ENCODE peak calls at places on chromosome 16, in four cellular contexts. One of them, this sample, is unnamed.

GRCh38 chr16:27436921-27437650 is 35.1 kb downstream of the IL21R start:
- DNase-seq in NAMALWA: no peak
- DNase-seq in uterus: peak; percentile 8
- DNase-seq in transverse colon: no peak
- DNase-seq in this sample: peak; percentile 36

GRCh38 chr16:75025766-75026165 is 26.9 kb downstream of the ZNRF1 start:
- DNase-seq in uterus: peak; percentile 32
- DNase-seq in transverse colon: no peak
- DNase-seq in NAMALWA: no peak
- DNase-seq in this sample: no peak

GRCh38 chr16:78364501-78364900 is 265.0 kb downstream of the WWOX start:
- DNase-seq in uterus: no peak
- DNase-seq in NAMALWA: no peak
- DNase-seq in transverse colon: no peak
- DNase-seq in this sample: no peak

GRCh38 chr16:48613061-48613957 is 3.3 kb upstream of the N4BP1 start:
- DNase-seq in uterus: no peak
- DNase-seq in transverse colon: peak; percentile 43
- DNase-seq in NAMALWA: peak; percentile 22
- DNase-seq in this sample: no peak

GRCh38 chr16:67312450-67313118 is 14.0 kb downstream of the KCTD19 start:
- DNase-seq in NAMALWA: no peak
- DNase-seq in uterus: no peak
- DNase-seq in transverse colon: no peak
- DNase-seq in this sample: no peak

GRCh38 chr16:84359326-84359725 is 9.0 kb upstream of the ATP2C2 start:
- DNase-seq in transverse colon: no peak
- DNase-seq in uterus: no peak
- DNase-seq in NAMALWA: no peak
- DNase-seq in this sample: no peak

GRCh38 chr16:273547-274421 is 2.0 kb downstream of the RGS11 start:
- DNase-seq in transverse colon: peak; percentile 69
- DNase-seq in uterus: no peak
- DNase-seq in NAMALWA: no peak
- DNase-seq in this sample: no peak

GRCh38 chr16:24328835-24329418 is 72.8 kb downstream of the CACNG3 start:
- DNase-seq in NAMALWA: no peak
- DNase-seq in uterus: no peak
- DNase-seq in transverse colon: no peak
- DNase-seq in this sample: no peak

GRCh38 chr16:50261160-50261706 is 5.1 kb upstream of the ADCY7 start:
- DNase-seq in transverse colon: no peak
- DNase-seq in uterus: no peak
- DNase-seq in NAMALWA: no peak
- DNase-seq in this sample: peak; percentile 18

GRCh38 chr16:4591706-4592470 is 22.8 kb downstream of the UBALD1 start:
- DNase-seq in transverse colon: no peak
- DNase-seq in uterus: no peak
- DNase-seq in NAMALWA: no peak
- DNase-seq in this sample: no peak

GRCh38 chr16:21150375-21151001 is at the start of gene DNAH3:
- DNase-seq in uterus: no peak
- DNase-seq in transverse colon: peak; percentile 23
- DNase-seq in NAMALWA: no peak
- DNase-seq in this sample: no peak

GRCh38 chr16:67857547-67858233 is 10.2 kb upstream of the CENPT start:
- DNase-seq in transverse colon: peak; percentile 75
- DNase-seq in uterus: peak; percentile 76
- DNase-seq in NAMALWA: no peak
- DNase-seq in this sample: no peak

GRCh38 chr16:19215705-19216104 is 47.7 kb downstream of the SYT17 start:
- DNase-seq in uterus: no peak
- DNase-seq in transverse colon: no peak
- DNase-seq in NAMALWA: no peak
- DNase-seq in this sample: no peak

GRCh38 chr16:84726079-84726669 is 26.4 kb downstream of the USP10 start:
- DNase-seq in transverse colon: peak; percentile 93
- DNase-seq in uterus: peak; percentile 93
- DNase-seq in NAMALWA: peak; percentile 89
- DNase-seq in this sample: peak; percentile 97

GRCh38 chr16:68652659-68653058 is 7.5 kb downstream of the CDH3 start:
- DNase-seq in NAMALWA: no peak
- DNase-seq in transverse colon: no peak
- DNase-seq in uterus: no peak
- DNase-seq in this sample: no peak

GRCh38 chr16:3546990-3547682 is 30.1 kb downstream of the NLRC3 start:
- DNase-seq in NAMALWA: no peak
- DNase-seq in uterus: no peak
- DNase-seq in transverse colon: no peak
- DNase-seq in this sample: no peak

GRCh38 chr16:49520684-49521083 is 147.1 kb downstream of the C16orf78 start:
- DNase-seq in uterus: no peak
- DNase-seq in transverse colon: no peak
- DNase-seq in NAMALWA: no peak
- DNase-seq in this sample: no peak

GRCh38 chr16:88369447-88370008 is 13.2 kb upstream of the ZNF469 start:
- DNase-seq in transverse colon: no peak
- DNase-seq in uterus: no peak
- DNase-seq in NAMALWA: no peak
- DNase-seq in this sample: no peak

GRCh38 chr16:10126686-10127085 is 55.5 kb downstream of the GRIN2A start:
- DNase-seq in transverse colon: no peak
- DNase-seq in uterus: peak; percentile 24
- DNase-seq in NAMALWA: no peak
- DNase-seq in this sample: no peak

GRCh38 chr16:28497386-28497785 is 2.9 kb downstream of the APOBR start:
- DNase-seq in transverse colon: no peak
- DNase-seq in uterus: no peak
- DNase-seq in NAMALWA: no peak
- DNase-seq in this sample: no peak

GRCh38 chr16:27468941-27469531 is 67.1 kb downstream of the IL21R start:
- DNase-seq in uterus: no peak
- DNase-seq in NAMALWA: no peak
- DNase-seq in transverse colon: no peak
- DNase-seq in this sample: no peak

GRCh38 chr16:22194707-22195444 is 11.2 kb upstream of the EEF2K start:
- DNase-seq in transverse colon: no peak
- DNase-seq in NAMALWA: no peak
- DNase-seq in uterus: no peak
- DNase-seq in this sample: no peak

This sample was measured in sciatic nerve.